ENCODE peak calls at places on chromosomes 1 and 21, in six cellular contexts. One of them, this sample, is unnamed.

GRCh38 chr1:17101261-17101660 is 18.0 kb downstream of the PADI2 start:
- DNase-seq in activated CD4-positive, alpha-beta T cell treated with anti-CD3 and anti-CD28 coated beads, Interleukin-2, amount 50 U/mL, for 1 hour: no peak
- DNase-seq in CD4-positive, alpha-beta T cell: no peak
- DNase-seq in ovary: no peak
- DNase-seq in naive B cell: no peak
- DNase-seq in T-helper 2 cell: no peak
- DNase-seq in this sample: no peak

GRCh38 chr1:97101523-97101922 is 379.9 kb downstream of the PTBP2 start:
- DNase-seq in activated CD4-positive, alpha-beta T cell treated with anti-CD3 and anti-CD28 coated beads, Interleukin-2, amount 50 U/mL, for 1 hour: no peak
- DNase-seq in CD4-positive, alpha-beta T cell: no peak
- DNase-seq in T-helper 2 cell: no peak
- DNase-seq in ovary: no peak
- DNase-seq in naive B cell: no peak
- DNase-seq in this sample: no peak

GRCh38 chr1:188364927-188365449 is 1536.2 kb downstream of the PLA2G4A start:
- DNase-seq in naive B cell: no peak
- DNase-seq in activated CD4-positive, alpha-beta T cell treated with anti-CD3 and anti-CD28 coated beads, Interleukin-2, amount 50 U/mL, for 1 hour: no peak
- DNase-seq in T-helper 2 cell: no peak
- DNase-seq in CD4-positive, alpha-beta T cell: no peak
- DNase-seq in ovary: no peak
- DNase-seq in this sample: no peak

GRCh38 chr1:115166531-115167091 is 77.3 kb upstream of the TSPAN2 start:
- DNase-seq in naive B cell: no peak
- DNase-seq in T-helper 2 cell: no peak
- DNase-seq in CD4-positive, alpha-beta T cell: no peak
- DNase-seq in ovary: no peak
- DNase-seq in activated CD4-positive, alpha-beta T cell treated with anti-CD3 and anti-CD28 coated beads, Interleukin-2, amount 50 U/mL, for 1 hour: no peak
- DNase-seq in this sample: no peak

GRCh38 chr1:243748227-243748626 is 101.8 kb downstream of the AKT3 start:
- DNase-seq in ovary: no peak
- DNase-seq in activated CD4-positive, alpha-beta T cell treated with anti-CD3 and anti-CD28 coated beads, Interleukin-2, amount 50 U/mL, for 1 hour: no peak
- DNase-seq in T-helper 2 cell: no peak
- DNase-seq in naive B cell: no peak
- DNase-seq in CD4-positive, alpha-beta T cell: no peak
- DNase-seq in this sample: no peak

GRCh38 chr21:29125979-29126378 is 4.5 kb upstream of the MAP3K7CL start:
- DNase-seq in ovary: no peak
- DNase-seq in T-helper 2 cell: no peak
- DNase-seq in naive B cell: no peak
- DNase-seq in activated CD4-positive, alpha-beta T cell treated with anti-CD3 and anti-CD28 coated beads, Interleukin-2, amount 50 U/mL, for 1 hour: no peak
- DNase-seq in CD4-positive, alpha-beta T cell: no peak
- DNase-seq in this sample: no peak

GRCh38 chr21:35796834-35797233 is 263.5 kb downstream of the SETD4 start:
- DNase-seq in T-helper 2 cell: no peak
- DNase-seq in CD4-positive, alpha-beta T cell: no peak
- DNase-seq in activated CD4-positive, alpha-beta T cell treated with anti-CD3 and anti-CD28 coated beads, Interleukin-2, amount 50 U/mL, for 1 hour: no peak
- DNase-seq in ovary: no peak
- DNase-seq in naive B cell: no peak
- DNase-seq in this sample: no peak

GRCh38 chr1:78043436-78043835 is 2.3 kb upstream of the GIPC2 start:
- DNase-seq in naive B cell: no peak
- DNase-seq in activated CD4-positive, alpha-beta T cell treated with anti-CD3 and anti-CD28 coated beads, Interleukin-2, amount 50 U/mL, for 1 hour: no peak
- DNase-seq in T-helper 2 cell: no peak
- DNase-seq in ovary: no peak
- DNase-seq in CD4-positive, alpha-beta T cell: no peak
- DNase-seq in this sample: no peak

GRCh38 chr1:39224295-39224829 is 19.9 kb downstream of the MACF1 start:
- DNase-seq in ovary: no peak
- DNase-seq in naive B cell: no peak
- DNase-seq in activated CD4-positive, alpha-beta T cell treated with anti-CD3 and anti-CD28 coated beads, Interleukin-2, amount 50 U/mL, for 1 hour: no peak
- DNase-seq in T-helper 2 cell: no peak
- DNase-seq in CD4-positive, alpha-beta T cell: no peak
- DNase-seq in this sample: no peak

GRCh38 chr1:172809751-172810150 is 150.8 kb downstream of the FASLG start:
- DNase-seq in activated CD4-positive, alpha-beta T cell treated with anti-CD3 and anti-CD28 coated beads, Interleukin-2, amount 50 U/mL, for 1 hour: no peak
- DNase-seq in CD4-positive, alpha-beta T cell: no peak
- DNase-seq in naive B cell: no peak
- DNase-seq in ovary: no peak
- DNase-seq in T-helper 2 cell: no peak
- DNase-seq in this sample: no peak

GRCh38 chr1:87180682-87181081 is 148.0 kb upstream of the LMO4 start:
- DNase-seq in naive B cell: no peak
- DNase-seq in T-helper 2 cell: no peak
- DNase-seq in ovary: no peak
- DNase-seq in CD4-positive, alpha-beta T cell: no peak
- DNase-seq in activated CD4-positive, alpha-beta T cell treated with anti-CD3 and anti-CD28 coated beads, Interleukin-2, amount 50 U/mL, for 1 hour: no peak
- DNase-seq in this sample: no peak

GRCh38 chr1:81432089-81432488 is 368.6 kb upstream of the ADGRL2 start:
- DNase-seq in CD4-positive, alpha-beta T cell: no peak
- DNase-seq in naive B cell: no peak
- DNase-seq in ovary: no peak
- DNase-seq in activated CD4-positive, alpha-beta T cell treated with anti-CD3 and anti-CD28 coated beads, Interleukin-2, amount 50 U/mL, for 1 hour: no peak
- DNase-seq in T-helper 2 cell: no peak
- DNase-seq in this sample: no peak

GRCh38 chr1:10087210-10087609 is 54.5 kb downstream of the UBE4B start:
- DNase-seq in naive B cell: no peak
- DNase-seq in T-helper 2 cell: no peak
- DNase-seq in CD4-positive, alpha-beta T cell: no peak
- DNase-seq in ovary: no peak
- DNase-seq in activated CD4-positive, alpha-beta T cell treated with anti-CD3 and anti-CD28 coated beads, Interleukin-2, amount 50 U/mL, for 1 hour: no peak
- DNase-seq in this sample: no peak

GRCh38 chr1:169250022-169250421 is 117.6 kb downstream of the NME7 start:
- DNase-seq in activated CD4-positive, alpha-beta T cell treated with anti-CD3 and anti-CD28 coated beads, Interleukin-2, amount 50 U/mL, for 1 hour: no peak
- DNase-seq in CD4-positive, alpha-beta T cell: no peak
- DNase-seq in ovary: no peak
- DNase-seq in naive B cell: no peak
- DNase-seq in T-helper 2 cell: no peak
- DNase-seq in this sample: no peak

GRCh38 chr1:234709473-234710279 is 99.7 kb upstream of the IRF2BP2 start:
- DNase-seq in activated CD4-positive, alpha-beta T cell treated with anti-CD3 and anti-CD28 coated beads, Interleukin-2, amount 50 U/mL, for 1 hour: no peak
- DNase-seq in naive B cell: no peak
- DNase-seq in ovary: no peak
- DNase-seq in T-helper 2 cell: no peak
- DNase-seq in CD4-positive, alpha-beta T cell: no peak
- DNase-seq in this sample: peak

GRCh38 chr1:201009967-201010645 is 13.4 kb downstream of the KIF21B start:
- DNase-seq in ovary: no peak
- DNase-seq in CD4-positive, alpha-beta T cell: no peak
- DNase-seq in T-helper 2 cell: no peak
- DNase-seq in activated CD4-positive, alpha-beta T cell treated with anti-CD3 and anti-CD28 coated beads, Interleukin-2, amount 50 U/mL, for 1 hour: no peak
- DNase-seq in naive B cell: no peak
- DNase-seq in this sample: no peak

GRCh38 chr1:91613594-91613993 is 112.9 kb downstream of the CDC7 start:
- DNase-seq in T-helper 2 cell: no peak
- DNase-seq in activated CD4-positive, alpha-beta T cell treated with anti-CD3 and anti-CD28 coated beads, Interleukin-2, amount 50 U/mL, for 1 hour: no peak
- DNase-seq in naive B cell: no peak
- DNase-seq in ovary: no peak
- DNase-seq in CD4-positive, alpha-beta T cell: no peak
- DNase-seq in this sample: no peak

GRCh38 chr1:27135920-27136551 is 18.9 kb downstream of the SLC9A1 start:
- DNase-seq in naive B cell: no peak
- DNase-seq in ovary: no peak
- DNase-seq in activated CD4-positive, alpha-beta T cell treated with anti-CD3 and anti-CD28 coated beads, Interleukin-2, amount 50 U/mL, for 1 hour: no peak
- DNase-seq in T-helper 2 cell: no peak
- DNase-seq in CD4-positive, alpha-beta T cell: no peak
- DNase-seq in this sample: no peak

GRCh38 chr1:195717651-195718050 is 890.6 kb downstream of the KCNT2 start:
- DNase-seq in ovary: no peak
- DNase-seq in activated CD4-positive, alpha-beta T cell treated with anti-CD3 and anti-CD28 coated beads, Interleukin-2, amount 50 U/mL, for 1 hour: no peak
- DNase-seq in naive B cell: no peak
- DNase-seq in CD4-positive, alpha-beta T cell: no peak
- DNase-seq in T-helper 2 cell: no peak
- DNase-seq in this sample: peak

GRCh38 chr21:36773111-36773510 is 74.2 kb downstream of the SIM2 start:
- DNase-seq in ovary: peak
- DNase-seq in activated CD4-positive, alpha-beta T cell treated with anti-CD3 and anti-CD28 coated beads, Interleukin-2, amount 50 U/mL, for 1 hour: no peak
- DNase-seq in T-helper 2 cell: no peak
- DNase-seq in CD4-positive, alpha-beta T cell: no peak
- DNase-seq in naive B cell: no peak
- DNase-seq in this sample: peak